ENCODE peak calls at places on chromosome 11, in five cellular contexts. One of them, this sample, is unnamed.

GRCh38 chr11:10304495-10305261 is at the start of gene ADM:
- DNase-seq in progenitor cell of endocrine pancreas: peak
- DNase-seq in Calu3: peak
- DNase-seq in IMR-90: peak
- DNase-seq in Caco-2: peak
- DNase-seq in this sample: peak

GRCh38 chr11:61598886-61599868 is 18.3 kb upstream of the SYT7 start:
- DNase-seq in progenitor cell of endocrine pancreas: no peak
- DNase-seq in Calu3: no peak
- DNase-seq in IMR-90: peak
- DNase-seq in Caco-2: no peak
- DNase-seq in this sample: no peak

GRCh38 chr11:30938801-30939200 is 352.6 kb upstream of the MPPED2 start:
- DNase-seq in progenitor cell of endocrine pancreas: no peak
- DNase-seq in Calu3: no peak
- DNase-seq in IMR-90: no peak
- DNase-seq in Caco-2: no peak
- DNase-seq in this sample: no peak

GRCh38 chr11:118198370-118198769 is 21.9 kb upstream of the SCN2B start:
- DNase-seq in progenitor cell of endocrine pancreas: peak
- DNase-seq in Calu3: peak
- DNase-seq in IMR-90: peak
- DNase-seq in Caco-2: peak
- DNase-seq in this sample: peak

GRCh38 chr11:20068691-20069090 is 91.6 kb downstream of the DBX1 start:
- DNase-seq in progenitor cell of endocrine pancreas: no peak
- DNase-seq in Calu3: no peak
- DNase-seq in IMR-90: no peak
- DNase-seq in Caco-2: no peak
- DNase-seq in this sample: no peak

GRCh38 chr11:69055598-69056516 is 7.1 kb downstream of the TPCN2 start:
- DNase-seq in progenitor cell of endocrine pancreas: no peak
- DNase-seq in Calu3: no peak
- DNase-seq in IMR-90: no peak
- DNase-seq in Caco-2: no peak
- DNase-seq in this sample: peak

GRCh38 chr11:6505577-6506240 is 8.6 kb downstream of the DNHD1 start:
- DNase-seq in progenitor cell of endocrine pancreas: no peak
- DNase-seq in Calu3: peak
- DNase-seq in IMR-90: peak
- DNase-seq in Caco-2: peak
- DNase-seq in this sample: no peak

GRCh38 chr11:118304227-118304808 is at the start of gene CD3E:
- DNase-seq in progenitor cell of endocrine pancreas: no peak
- DNase-seq in Calu3: no peak
- DNase-seq in IMR-90: no peak
- DNase-seq in Caco-2: no peak
- DNase-seq in this sample: peak

GRCh38 chr11:132681971-132682370 is 850.3 kb downstream of the OPCML start:
- DNase-seq in progenitor cell of endocrine pancreas: no peak
- DNase-seq in Calu3: no peak
- DNase-seq in IMR-90: no peak
- DNase-seq in Caco-2: no peak
- DNase-seq in this sample: no peak

GRCh38 chr11:90243534-90243933 is 20.7 kb upstream of the CHORDC1 start:
- DNase-seq in progenitor cell of endocrine pancreas: no peak
- DNase-seq in Calu3: no peak
- DNase-seq in IMR-90: no peak
- DNase-seq in Caco-2: no peak
- DNase-seq in this sample: no peak

GRCh38 chr11:13145461-13145860 is 132.1 kb upstream of the BMAL1 start:
- DNase-seq in progenitor cell of endocrine pancreas: no peak
- DNase-seq in Calu3: no peak
- DNase-seq in IMR-90: no peak
- DNase-seq in Caco-2: no peak
- DNase-seq in this sample: no peak

GRCh38 chr11:33021937-33022336 is 6.3 kb downstream of the DEPDC7 start:
- DNase-seq in progenitor cell of endocrine pancreas: no peak
- DNase-seq in Calu3: no peak
- DNase-seq in IMR-90: no peak
- DNase-seq in Caco-2: no peak
- DNase-seq in this sample: no peak

GRCh38 chr11:9060700-9061111 is 30.7 kb downstream of the SCUBE2 start:
- DNase-seq in progenitor cell of endocrine pancreas: no peak
- DNase-seq in Calu3: peak
- DNase-seq in IMR-90: no peak
- DNase-seq in Caco-2: no peak
- DNase-seq in this sample: no peak

GRCh38 chr11:12717851-12718291 is 43.6 kb downstream of the TEAD1 start:
- DNase-seq in progenitor cell of endocrine pancreas: no peak
- DNase-seq in Calu3: no peak
- DNase-seq in IMR-90: no peak
- DNase-seq in Caco-2: no peak
- DNase-seq in this sample: no peak

GRCh38 chr11:92123540-92123939 is 101.1 kb upstream of the FAT3 start:
- DNase-seq in progenitor cell of endocrine pancreas: no peak
- DNase-seq in Calu3: no peak
- DNase-seq in IMR-90: peak
- DNase-seq in Caco-2: no peak
- DNase-seq in this sample: no peak

GRCh38 chr11:57323503-57324153 is 1.1 kb downstream of the TNKS1BP1 start:
- DNase-seq in progenitor cell of endocrine pancreas: no peak
- DNase-seq in Calu3: no peak
- DNase-seq in IMR-90: peak
- DNase-seq in Caco-2: no peak
- DNase-seq in this sample: no peak

GRCh38 chr11:57324154-57324885 is 432 bp downstream of the TNKS1BP1 start:
- DNase-seq in progenitor cell of endocrine pancreas: peak
- DNase-seq in Calu3: peak
- DNase-seq in IMR-90: peak
- DNase-seq in Caco-2: peak
- DNase-seq in this sample: no peak

GRCh38 chr11:57322881-57323467 is 1.8 kb downstream of the TNKS1BP1 start:
- DNase-seq in progenitor cell of endocrine pancreas: no peak
- DNase-seq in Calu3: no peak
- DNase-seq in IMR-90: no peak
- DNase-seq in Caco-2: no peak
- DNase-seq in this sample: no peak

GRCh38 chr11:57325735-57326048 is 940 bp upstream of the TNKS1BP1 start:
- DNase-seq in progenitor cell of endocrine pancreas: no peak
- DNase-seq in Calu3: no peak
- DNase-seq in IMR-90: no peak
- DNase-seq in Caco-2: no peak
- DNase-seq in this sample: no peak

GRCh38 chr11:57324886-57325734 is at the start of gene TNKS1BP1:
- DNase-seq in progenitor cell of endocrine pancreas: peak
- DNase-seq in Calu3: peak
- DNase-seq in IMR-90: peak
- DNase-seq in Caco-2: peak
- DNase-seq in this sample: peak
- TF ChIP-seq CTCF in progenitor cell of endocrine pancreas: no peak
- TF ChIP-seq CTCF in Calu3: no peak
- TF ChIP-seq CTCF in IMR-90: no peak
- TF ChIP-seq CTCF in Caco-2: no peak
- TF ChIP-seq CTCF in this sample: no peak

GRCh38 chr11:88327462-88328143 is 9.9 kb downstream of the CTSC start:
- DNase-seq in progenitor cell of endocrine pancreas: no peak
- DNase-seq in Calu3: no peak
- DNase-seq in IMR-90: no peak
- DNase-seq in Caco-2: no peak
- DNase-seq in this sample: no peak

GRCh38 chr11:88332851-88333250 is 4.7 kb downstream of the CTSC start:
- DNase-seq in progenitor cell of endocrine pancreas: no peak
- DNase-seq in Calu3: no peak
- DNase-seq in IMR-90: no peak
- DNase-seq in Caco-2: no peak
- DNase-seq in this sample: no peak

GRCh38 chr11:88330826-88331428 is 6.6 kb downstream of the CTSC start:
- DNase-seq in progenitor cell of endocrine pancreas: no peak
- DNase-seq in Calu3: no peak
- DNase-seq in IMR-90: no peak
- DNase-seq in Caco-2: no peak
- DNase-seq in this sample: no peak

GRCh38 chr11:88327061-88327460 is 10.5 kb downstream of the CTSC start:
- DNase-seq in progenitor cell of endocrine pancreas: no peak
- DNase-seq in Calu3: no peak
- DNase-seq in IMR-90: no peak
- DNase-seq in Caco-2: no peak
- DNase-seq in this sample: no peak

GRCh38 chr11:88329563-88330250 is 7.8 kb downstream of the CTSC start:
- DNase-seq in progenitor cell of endocrine pancreas: no peak
- DNase-seq in Calu3: no peak
- DNase-seq in IMR-90: no peak
- DNase-seq in Caco-2: no peak
- DNase-seq in this sample: no peak
- TF ChIP-seq CTCF in progenitor cell of endocrine pancreas: no peak
- TF ChIP-seq CTCF in Calu3: no peak
- TF ChIP-seq CTCF in IMR-90: no peak
- TF ChIP-seq CTCF in Caco-2: no peak
- TF ChIP-seq CTCF in this sample: no peak

DNA sequence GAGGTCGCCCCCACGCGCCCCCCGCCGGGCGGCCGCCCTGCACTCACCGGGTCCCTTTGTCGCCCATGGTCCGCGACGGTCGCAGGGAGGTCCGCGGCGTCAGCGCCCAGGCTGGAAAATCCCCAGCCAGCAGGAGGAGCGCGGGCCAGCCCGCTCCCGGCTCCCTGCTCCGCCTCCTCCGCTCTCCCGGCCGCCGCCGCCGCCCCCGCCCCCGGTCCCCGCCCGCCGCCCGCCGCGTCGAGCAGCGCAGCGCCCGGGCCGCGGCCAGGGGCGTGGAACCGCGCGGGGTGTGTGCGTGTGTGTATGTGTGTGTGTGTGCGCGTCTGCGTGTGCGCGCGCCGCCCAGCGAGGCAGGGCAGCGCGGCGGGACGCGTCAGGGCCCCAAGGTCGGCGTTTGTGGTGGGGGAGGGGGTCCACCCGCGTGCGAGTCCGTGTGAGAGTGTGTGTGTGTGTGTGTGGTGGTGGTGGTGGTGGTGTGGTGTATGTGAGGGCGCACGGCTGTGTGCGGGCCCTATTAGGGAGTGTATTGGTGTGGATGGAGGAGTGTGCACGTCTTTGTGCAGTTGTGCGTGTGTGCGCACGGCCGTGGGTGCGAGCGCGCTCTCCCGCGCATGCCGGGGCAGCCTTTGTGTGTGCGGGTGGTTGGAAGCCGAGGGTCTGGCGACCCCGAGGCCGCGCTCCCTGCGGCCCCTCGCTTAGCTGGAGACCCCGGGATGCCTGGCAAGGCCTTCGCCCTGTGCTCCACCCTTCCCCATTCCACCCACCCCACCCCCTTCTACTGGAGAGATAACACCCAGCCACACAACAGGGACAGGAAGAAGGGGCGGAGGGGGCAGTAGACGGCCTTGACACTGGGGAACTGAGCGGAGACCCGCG is at the start of gene ARRB1:
- DNase-seq in progenitor cell of endocrine pancreas: peak
- DNase-seq in Calu3: peak
- DNase-seq in IMR-90: no peak
- DNase-seq in Caco-2: peak
- DNase-seq in this sample: peak
- TF ChIP-seq CTCF in progenitor cell of endocrine pancreas: peak
- TF ChIP-seq CTCF in Calu3: no peak
- TF ChIP-seq CTCF in IMR-90: no peak
- TF ChIP-seq CTCF in Caco-2: peak
- TF ChIP-seq CTCF in this sample: no peak

DNA sequence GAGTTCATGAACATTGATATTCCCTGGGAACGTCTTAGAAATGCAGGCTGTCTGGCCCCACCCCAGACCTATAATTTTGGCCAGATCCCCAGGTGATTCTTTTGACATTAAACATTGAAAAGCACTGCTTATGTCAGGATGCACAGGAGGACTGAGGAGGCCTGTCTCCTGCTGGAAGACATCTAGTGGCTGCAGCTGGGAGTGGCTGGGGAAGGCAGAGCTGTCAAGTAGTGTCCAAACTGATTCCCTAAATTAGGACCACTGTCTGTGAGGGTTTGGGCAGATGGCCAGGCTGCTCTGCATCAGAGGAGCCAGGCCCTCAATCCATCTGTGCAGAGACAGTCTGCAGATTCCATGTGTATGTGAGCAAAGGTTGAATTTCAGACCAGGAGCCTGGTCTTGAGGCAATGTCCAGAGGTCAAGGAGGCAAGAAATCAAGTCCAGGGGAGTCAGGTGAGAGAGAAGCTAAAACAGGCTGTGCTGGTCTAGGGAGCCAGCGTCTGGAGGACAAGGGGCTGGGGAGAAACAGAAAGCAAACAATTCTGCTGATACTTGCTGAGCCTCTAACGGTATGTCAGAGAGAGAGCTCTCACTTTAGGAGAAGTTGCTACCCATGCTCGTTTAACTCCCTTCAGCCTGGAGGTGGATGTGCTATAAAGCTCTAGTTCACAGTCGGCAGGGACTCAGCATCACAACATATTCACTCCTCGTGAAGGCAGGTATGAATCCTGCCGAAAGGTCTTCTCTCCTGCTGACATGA is 15.3 kb upstream of the SYTL2 start:
- DNase-seq in progenitor cell of endocrine pancreas: no peak
- DNase-seq in Calu3: peak
- DNase-seq in IMR-90: peak
- DNase-seq in Caco-2: peak
- DNase-seq in this sample: no peak
- TF ChIP-seq CTCF in progenitor cell of endocrine pancreas: peak
- TF ChIP-seq CTCF in Calu3: no peak
- TF ChIP-seq CTCF in IMR-90: peak
- TF ChIP-seq CTCF in Caco-2: peak
- TF ChIP-seq CTCF in this sample: no peak

GRCh38 chr11:106152013-106152412 is 74.6 kb downstream of the AASDHPPT start:
- DNase-seq in progenitor cell of endocrine pancreas: no peak
- DNase-seq in Calu3: peak
- DNase-seq in IMR-90: peak
- DNase-seq in Caco-2: no peak
- DNase-seq in this sample: no peak
- TF ChIP-seq CTCF in progenitor cell of endocrine pancreas: peak
- TF ChIP-seq CTCF in Calu3: no peak
- TF ChIP-seq CTCF in IMR-90: no peak
- TF ChIP-seq CTCF in Caco-2: no peak
- TF ChIP-seq CTCF in this sample: no peak

GRCh38 chr11:73195191-73196007 is 22.7 kb upstream of the P2RY2 start:
- DNase-seq in progenitor cell of endocrine pancreas: no peak
- DNase-seq in Calu3: peak
- DNase-seq in IMR-90: no peak
- DNase-seq in Caco-2: peak
- DNase-seq in this sample: no peak
- TF ChIP-seq CTCF in progenitor cell of endocrine pancreas: no peak
- TF ChIP-seq CTCF in Calu3: no peak
- TF ChIP-seq CTCF in IMR-90: no peak
- TF ChIP-seq CTCF in Caco-2: peak
- TF ChIP-seq CTCF in this sample: no peak

DNA sequence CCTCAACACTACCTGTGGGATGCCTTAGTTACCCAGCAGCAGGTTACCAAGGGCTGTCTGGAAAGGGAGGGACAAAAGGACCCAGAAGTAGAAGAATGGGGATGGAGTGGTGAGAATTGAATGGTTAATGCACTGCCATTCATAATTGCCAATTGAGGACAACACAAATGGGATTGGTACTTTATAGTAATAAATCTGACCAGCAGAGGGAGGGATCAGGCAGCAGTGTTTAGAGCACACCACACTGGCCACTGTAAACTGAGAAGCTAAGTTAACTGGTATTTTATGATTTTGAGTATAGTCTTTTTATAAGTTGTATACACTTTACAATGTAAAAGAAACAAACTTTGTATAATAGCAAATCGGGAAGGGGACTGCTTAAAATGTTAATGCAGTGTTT is 10.7 kb downstream of the TBRG1 start:
- DNase-seq in progenitor cell of endocrine pancreas: no peak
- DNase-seq in Calu3: no peak
- DNase-seq in IMR-90: peak
- DNase-seq in Caco-2: no peak
- DNase-seq in this sample: no peak
- TF ChIP-seq CTCF in progenitor cell of endocrine pancreas: peak
- TF ChIP-seq CTCF in Calu3: no peak
- TF ChIP-seq CTCF in IMR-90: peak
- TF ChIP-seq CTCF in Caco-2: peak
- TF ChIP-seq CTCF in this sample: no peak